ENCODE peak calls at places on chromosomes 6 and 20, in six cellular contexts. A, K, O, Q, S and Z are unnamed samples.

GRCh38 chr6:127463056-127463455 is 3.9 kb upstream of the KIAA0408 start:
- DNase-seq in A (no peak), K (no peak), O (no peak), Q (no peak), S (no peak), Z (no peak)

GRCh38 chr6:119361209-119361608 is 11.6 kb upstream of the MAN1A1 start:
- DNase-seq in A (no peak), K (no peak), O (no peak), Q (no peak), S (no peak), Z (no peak)

GRCh38 chr6:87722831-87723726 is 21.0 kb upstream of the AKIRIN2 start:
- DNase-seq in A (no peak), K (peak; percentile 75), O (peak; percentile 77), Q (peak; percentile 92), S (no peak), Z (peak; percentile 62)

GRCh38 chr6:52410979-52411378 is 9.2 kb upstream of the EFHC1 start:
- DNase-seq in A (no peak), K (no peak), O (no peak), Q (no peak), S (no peak), Z (no peak)

GRCh38 chr6:45532626-45533258 is 155.0 kb upstream of the SUPT3H start:
- DNase-seq in A (no peak), K (no peak), O (no peak), Q (no peak), S (no peak), Z (no peak)

GRCh38 chr6:29602564-29603361 is 17.8 kb downstream of the OR2H2 start:
- DNase-seq in A (peak; percentile 69), K (peak; percentile 76), O (no peak), Q (peak; percentile 35), S (peak; percentile 63), Z (no peak)

GRCh38 chr6:15073344-15073789 is 172.5 kb upstream of the JARID2 start:
- DNase-seq in A (no peak), K (no peak), O (peak; percentile 41), Q (no peak), S (no peak), Z (no peak)

GRCh38 chr6:38527371-38527770 is 112.4 kb downstream of the BTBD9 start:
- DNase-seq in A (no peak), K (no peak), O (no peak), Q (no peak), S (no peak), Z (no peak)

GRCh38 chr6:169783971-169784930 is 32.8 kb downstream of the ERMARD start:
- DNase-seq in A (no peak), K (no peak), O (no peak), Q (no peak), S (peak; percentile 32), Z (no peak)

GRCh38 chr20:31881945-31882344 is 11.5 kb downstream of the TTLL9 start:
- DNase-seq in A (no peak), K (no peak), O (no peak), Q (no peak), S (no peak), Z (no peak)

DNA sequence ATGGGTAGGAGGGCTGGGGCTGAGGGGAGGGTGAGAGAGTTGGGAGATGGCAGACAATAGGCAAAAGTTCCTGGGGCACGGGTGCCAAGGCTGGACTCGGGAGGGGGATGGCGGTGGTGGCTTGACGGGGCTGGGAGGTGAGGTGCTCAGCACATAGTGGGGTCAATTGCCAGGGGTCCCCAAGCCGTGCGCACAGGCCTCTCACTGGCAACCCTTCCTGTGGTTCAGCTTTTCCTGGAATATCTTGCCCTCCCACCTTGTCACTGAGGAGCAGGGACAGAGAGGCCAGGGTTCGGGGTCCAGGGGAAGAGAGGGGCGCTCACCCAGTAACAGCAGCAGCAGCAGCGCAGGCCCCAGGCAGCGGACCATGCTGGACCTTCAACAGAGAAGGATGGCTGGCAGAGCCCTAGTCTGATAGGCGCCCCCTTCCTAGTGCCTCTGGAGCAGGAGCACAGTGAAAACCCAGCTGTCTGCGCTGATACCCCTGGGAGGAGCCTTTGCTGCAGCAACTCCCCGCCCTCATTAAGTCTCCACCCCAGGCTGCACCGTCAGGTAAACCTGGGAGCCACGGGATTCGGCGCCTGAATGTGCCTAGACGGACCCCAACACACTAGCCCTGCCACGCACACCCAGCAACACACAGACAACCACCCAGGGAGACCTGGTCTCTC is at the start of gene GFRA4:
- DNase-seq in A (no peak), K (no peak), O (no peak), Q (no peak), S (no peak), Z (no peak)
- H3K27me3 ChIP-seq in A (peaks cover 41% of the 10 kb centered on the region), K (no peaks in the 10 kb centered on the region), O (peaks cover 11% of the 10 kb centered on the region), Q (peaks cover 34% of the 10 kb centered on the region), S (no peaks in the 10 kb centered on the region), Z (peaks cover 34% of the 10 kb centered on the region)

GRCh38 chr20:17566345-17566744 is 3.5 kb upstream of the DSTN start:
- DNase-seq in A (no peak), K (no peak), O (no peak), Q (no peak), S (no peak), Z (no peak)
- H3K27ac ChIP-seq in A (peak overlapping the region; percentile 80), K (no peak overlapping the region), O (no peak overlapping the region), Q (no peak overlapping the region), S (no peak overlapping the region), Z (no peak overlapping the region)

GRCh38 chr6:122484760-122485159 is 13.2 kb upstream of the SERINC1 start:
- DNase-seq in A (no peak), K (peak; percentile 9), O (no peak), Q (no peak), S (no peak), Z (no peak)
- TF ChIP-seq GABPA in A (no peak), K (no peak), O (peak; percentile 9), Q (no peak), S (no peak), Z (no peak)

DNA sequence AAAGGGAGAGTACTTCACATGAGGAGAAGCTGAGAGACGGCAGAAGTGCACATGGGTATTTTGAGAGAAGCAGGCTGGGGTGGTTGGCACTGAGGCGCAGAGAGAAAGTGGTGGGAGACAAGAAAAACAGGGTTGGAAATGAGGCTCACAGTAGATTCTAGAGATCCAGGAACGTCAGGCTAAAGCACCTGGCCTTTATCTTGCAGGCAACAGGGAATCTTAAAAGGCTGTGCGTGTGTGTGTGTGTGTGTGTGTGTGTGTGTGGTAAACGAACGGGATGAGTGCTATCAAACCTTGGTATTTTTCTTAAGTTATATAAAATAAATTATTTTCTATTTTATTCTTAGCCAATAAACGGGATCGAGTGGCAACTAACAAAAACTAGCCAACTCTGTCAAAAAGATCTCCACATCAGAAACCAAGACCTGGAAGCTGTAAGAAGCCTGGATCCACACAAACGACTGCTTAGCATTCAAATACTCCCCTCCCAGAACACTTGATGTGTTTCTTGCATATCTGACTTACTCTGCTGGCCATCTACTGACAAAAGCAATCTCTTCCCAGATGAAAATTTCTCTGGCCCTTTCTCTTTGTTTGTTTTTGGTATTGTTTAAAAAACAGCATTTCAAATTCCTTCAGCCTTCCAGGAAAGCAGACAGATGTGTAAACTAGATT is 44.9 kb upstream of the FABP7 start:
- DNase-seq in A (no peak), K (no peak), O (no peak), Q (no peak), S (no peak), Z (no peak)
- H3K27me3 ChIP-seq in A (peaks cover 38% of the 10 kb centered on the region), K (no peaks in the 10 kb centered on the region), O (no peaks in the 10 kb centered on the region), Q (peaks cover 11% of the 10 kb centered on the region), S (no peaks in the 10 kb centered on the region), Z (peaks cover 8% of the 10 kb centered on the region)

GRCh38 chr20:36848078-36848660 is 27.8 kb upstream of the TLDC2 start:
- DNase-seq in A (no peak), K (no peak), O (no peak), Q (no peak), S (no peak), Z (no peak)
- H3K27ac ChIP-seq in A (peak overlapping the region; percentile 91), K (no peak overlapping the region), O (peak overlapping the region; percentile 72), Q (no peak overlapping the region), S (no peak overlapping the region), Z (no peak overlapping the region)

GRCh38 chr6:108403260-108403659 is 108.4 kb downstream of the AFG1L start:
- DNase-seq in A (no peak), K (no peak), O (no peak), Q (no peak), S (no peak), Z (no peak)

GRCh38 chr6:108408861-108409260 is 114.0 kb downstream of the AFG1L start:
- DNase-seq in A (no peak), K (no peak), O (no peak), Q (no peak), S (no peak), Z (no peak)

GRCh38 chr6:108407952-108408351 is 113.1 kb downstream of the AFG1L start:
- DNase-seq in A (no peak), K (no peak), O (no peak), Q (no peak), S (no peak), Z (no peak)

GRCh38 chr6:108406943-108407342 is 112.1 kb downstream of the AFG1L start:
- DNase-seq in A (no peak), K (no peak), O (no peak), Q (no peak), S (no peak), Z (no peak)

DNA sequence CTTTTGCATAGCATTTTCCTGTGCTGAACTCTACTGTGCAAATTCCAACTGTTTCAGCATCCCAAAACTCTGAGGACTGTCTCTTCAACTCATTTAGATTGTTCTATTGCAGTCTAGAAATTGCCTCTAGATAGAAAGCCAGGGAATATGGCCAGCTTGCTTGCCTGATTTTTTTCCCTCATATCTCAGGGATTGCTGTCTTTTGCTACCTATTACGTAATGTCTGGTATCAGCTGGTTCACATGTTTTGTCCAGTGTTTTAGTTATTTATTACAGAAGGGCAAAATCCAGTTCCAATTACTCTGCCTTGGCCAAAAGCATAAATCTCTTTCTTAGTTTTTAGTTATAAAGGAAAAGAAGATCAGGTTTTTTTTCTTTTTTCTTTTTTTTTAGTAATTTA is 113.6 kb downstream of the AFG1L start:
- DNase-seq in A (no peak), K (no peak), O (no peak), Q (peak; percentile 20), S (no peak), Z (no peak)
- TF ChIP-seq GABPA in A (no peak), K (no peak), O (no peak), Q (no peak), S (no peak), Z (no peak)

DNA sequence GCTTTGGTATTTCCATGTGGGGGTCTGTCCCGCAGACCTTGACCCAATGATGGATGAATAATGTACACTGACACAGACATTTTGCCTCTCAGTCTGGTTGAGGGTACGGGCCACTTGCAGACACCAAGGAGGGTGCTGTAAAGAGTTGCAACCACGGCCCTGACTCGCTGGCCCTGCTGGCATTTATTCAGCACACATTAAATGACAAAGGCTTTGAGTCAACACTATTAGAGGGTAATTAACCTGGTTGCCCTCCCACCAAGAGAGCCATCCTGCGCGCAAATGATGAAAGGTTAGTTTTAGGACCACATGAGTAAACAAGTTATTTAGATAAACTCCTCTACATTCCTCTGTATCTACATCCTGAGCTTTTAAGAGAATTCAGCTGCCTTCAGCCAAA is 308.9 kb upstream of the MMS22L start:
- DNase-seq in A (no peak), K (no peak), O (no peak), Q (no peak), S (peak; percentile 64), Z (no peak)
- H3K27me3 ChIP-seq in A (no peaks in the 10 kb centered on the region), K (no peaks in the 10 kb centered on the region), O (no peaks in the 10 kb centered on the region), Q (no peaks in the 10 kb centered on the region), S (peaks cover 63% of the 10 kb centered on the region), Z (no peaks in the 10 kb centered on the region)